ENCODE peak calls at places on chromosomes 16 and 17, in nine cellular contexts. One of them, this sample, is unnamed.

GRCh38 chr17:29240477-29240876 is 6.2 kb upstream of the CRYBA1 start:
- DNase-seq in sigmoid colon: no peak
- DNase-seq in A549: peak; percentile 34
- DNase-seq in cardiac muscle cell: no peak
- DNase-seq in psoas muscle: no peak
- DNase-seq in heart right ventricle: no peak
- DNase-seq in PC-9: no peak
- DNase-seq in MM.1S: no peak
- DNase-seq in uterus: no peak
- DNase-seq in this sample: no peak

GRCh38 chr16:84860383-84860782 is 40.6 kb downstream of the CRISPLD2 start:
- DNase-seq in uterus: no peak
- DNase-seq in PC-9: no peak
- DNase-seq in A549: no peak
- DNase-seq in cardiac muscle cell: no peak
- DNase-seq in heart right ventricle: no peak
- DNase-seq in psoas muscle: peak; percentile 1
- DNase-seq in sigmoid colon: no peak
- DNase-seq in MM.1S: no peak
- DNase-seq in this sample: no peak

GRCh38 chr16:82329504-82330192 is 159.6 kb upstream of the MPHOSPH6 start:
- DNase-seq in MM.1S: no peak
- DNase-seq in cardiac muscle cell: no peak
- DNase-seq in heart right ventricle: no peak
- DNase-seq in psoas muscle: no peak
- DNase-seq in uterus: no peak
- DNase-seq in PC-9: no peak
- DNase-seq in sigmoid colon: no peak
- DNase-seq in A549: no peak
- DNase-seq in this sample: no peak

GRCh38 chr16:8795818-8796217 is 1.6 kb downstream of the TMEM186 start:
- DNase-seq in psoas muscle: no peak
- DNase-seq in A549: no peak
- DNase-seq in heart right ventricle: no peak
- DNase-seq in MM.1S: no peak
- DNase-seq in uterus: no peak
- DNase-seq in cardiac muscle cell: no peak
- DNase-seq in sigmoid colon: no peak
- DNase-seq in PC-9: no peak
- DNase-seq in this sample: no peak

GRCh38 chr17:8611135-8611534 is 19.4 kb downstream of the MYH10 start:
- DNase-seq in sigmoid colon: no peak
- DNase-seq in psoas muscle: no peak
- DNase-seq in uterus: no peak
- DNase-seq in A549: no peak
- DNase-seq in heart right ventricle: no peak
- DNase-seq in PC-9: no peak
- DNase-seq in cardiac muscle cell: peak; percentile 80
- DNase-seq in MM.1S: no peak
- DNase-seq in this sample: no peak

GRCh38 chr17:4365628-4366311 is 705 bp downstream of the UBE2G1 start:
- DNase-seq in sigmoid colon: peak; percentile 75
- DNase-seq in heart right ventricle: peak; percentile 32
- DNase-seq in uterus: peak; percentile 41
- DNase-seq in MM.1S: peak; percentile 29
- DNase-seq in A549: peak; percentile 35
- DNase-seq in PC-9: no peak
- DNase-seq in psoas muscle: peak; percentile 74
- DNase-seq in cardiac muscle cell: peak; percentile 20
- DNase-seq in this sample: no peak

GRCh38 chr16:22296225-22297113 is 740 bp upstream of the POLR3E start:
- DNase-seq in heart right ventricle: no peak
- DNase-seq in PC-9: peak; percentile 12
- DNase-seq in MM.1S: peak; percentile 24
- DNase-seq in sigmoid colon: peak; percentile 64
- DNase-seq in cardiac muscle cell: no peak
- DNase-seq in psoas muscle: no peak
- DNase-seq in A549: no peak
- DNase-seq in uterus: no peak
- DNase-seq in this sample: no peak

GRCh38 chr17:10767237-10767636 is 36.7 kb downstream of the TMEM238L start:
- DNase-seq in cardiac muscle cell: no peak
- DNase-seq in heart right ventricle: no peak
- DNase-seq in MM.1S: no peak
- DNase-seq in uterus: no peak
- DNase-seq in sigmoid colon: no peak
- DNase-seq in A549: no peak
- DNase-seq in PC-9: no peak
- DNase-seq in psoas muscle: no peak
- DNase-seq in this sample: no peak

GRCh38 chr17:50147841-50148225 is 2.6 kb downstream of the PPP1R9B start:
- DNase-seq in MM.1S: no peak
- DNase-seq in uterus: no peak
- DNase-seq in A549: peak; percentile 50
- DNase-seq in sigmoid colon: no peak
- DNase-seq in psoas muscle: peak; percentile 72
- DNase-seq in heart right ventricle: no peak
- DNase-seq in PC-9: no peak
- DNase-seq in cardiac muscle cell: peak; percentile 56
- DNase-seq in this sample: no peak
- TF ChIP-seq CTCF in MM.1S: no peak
- TF ChIP-seq CTCF in uterus: no peak
- TF ChIP-seq CTCF in A549: no peak
- TF ChIP-seq CTCF in sigmoid colon: no peak
- TF ChIP-seq CTCF in psoas muscle: no peak
- TF ChIP-seq CTCF in heart right ventricle: no peak
- TF ChIP-seq CTCF in PC-9: no peak
- TF ChIP-seq CTCF in cardiac muscle cell: no peak
- TF ChIP-seq CTCF in this sample: no peak

GRCh38 chr16:30557397-30557949 is 701 bp downstream of the ZNF764 start:
- DNase-seq in MM.1S: no peak
- DNase-seq in psoas muscle: peak; percentile 41
- DNase-seq in uterus: peak; percentile 35
- DNase-seq in heart right ventricle: no peak
- DNase-seq in A549: no peak
- DNase-seq in sigmoid colon: peak; percentile 75
- DNase-seq in cardiac muscle cell: peak; percentile 8
- DNase-seq in PC-9: no peak
- DNase-seq in this sample: no peak

GRCh38 chr16:30557950-30558788 is at the start of gene ZNF764:
- DNase-seq in sigmoid colon: peak; percentile 99
- DNase-seq in MM.1S: peak; percentile 97
- DNase-seq in psoas muscle: peak; percentile 99
- DNase-seq in uterus: peak; percentile 99
- DNase-seq in PC-9: peak; percentile 99
- DNase-seq in cardiac muscle cell: peak; percentile 99
- DNase-seq in heart right ventricle: peak; percentile 99
- DNase-seq in A549: peak; percentile 99
- DNase-seq in this sample: peak; percentile 99

GRCh38 chr16:30561212-30561816 is 3.1 kb upstream of the ZNF764 start:
- DNase-seq in PC-9: peak; percentile 53
- DNase-seq in sigmoid colon: no peak
- DNase-seq in cardiac muscle cell: no peak
- DNase-seq in uterus: peak; percentile 51
- DNase-seq in MM.1S: no peak
- DNase-seq in psoas muscle: peak; percentile 68
- DNase-seq in heart right ventricle: peak; percentile 43
- DNase-seq in A549: no peak
- DNase-seq in this sample: no peak

GRCh38 chr16:30559690-30560089 is 1.5 kb upstream of the ZNF764 start:
- DNase-seq in uterus: no peak
- DNase-seq in MM.1S: no peak
- DNase-seq in psoas muscle: no peak
- DNase-seq in A549: no peak
- DNase-seq in PC-9: no peak
- DNase-seq in heart right ventricle: no peak
- DNase-seq in sigmoid colon: no peak
- DNase-seq in cardiac muscle cell: no peak
- DNase-seq in this sample: no peak

DNA sequence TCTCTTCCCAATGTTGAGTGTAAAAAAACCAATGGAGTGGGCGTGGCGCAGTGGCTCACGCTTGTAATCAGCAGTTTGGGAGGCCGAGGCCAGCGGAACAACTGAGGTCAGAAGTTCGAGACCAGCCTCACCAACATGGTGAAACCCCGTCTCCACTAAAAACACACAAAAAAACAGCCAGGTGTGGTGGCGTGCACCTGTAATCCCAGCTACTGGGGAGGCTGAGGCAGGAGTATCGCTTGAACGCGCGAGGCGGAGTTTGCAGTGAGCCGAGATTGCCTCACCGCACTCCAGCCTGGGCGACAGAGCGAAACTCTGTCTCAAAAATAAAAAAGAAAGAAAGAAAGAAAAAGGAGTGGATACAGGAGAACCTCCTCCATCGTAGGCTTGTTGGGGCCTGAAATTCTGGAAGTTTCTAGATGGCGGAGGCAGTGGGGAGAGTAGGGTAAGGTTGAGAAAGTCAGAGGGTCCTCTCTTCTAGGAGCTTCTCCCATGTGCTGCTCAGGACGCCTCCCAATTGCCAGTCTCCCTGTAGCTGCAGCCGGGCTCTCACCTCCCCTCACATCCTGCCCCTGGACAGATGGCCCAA is 709 bp upstream of the ZNF764 start:
- DNase-seq in uterus: no peak
- DNase-seq in sigmoid colon: no peak
- DNase-seq in psoas muscle: peak; percentile 48
- DNase-seq in cardiac muscle cell: no peak
- DNase-seq in MM.1S: no peak
- DNase-seq in heart right ventricle: no peak
- DNase-seq in PC-9: no peak
- DNase-seq in A549: no peak
- DNase-seq in this sample: no peak
- H3K27ac ChIP-seq in uterus: peak overlapping the region; percentile 92
- H3K27ac ChIP-seq in sigmoid colon: peak overlapping the region; percentile 96
- H3K27ac ChIP-seq in psoas muscle: peak overlapping the region; percentile 97
- H3K27ac ChIP-seq in cardiac muscle cell: peak overlapping the region; percentile 94
- H3K27ac ChIP-seq in MM.1S: peak overlapping the region; percentile 83
- H3K27ac ChIP-seq in heart right ventricle: peak overlapping the region; percentile 21
- H3K27ac ChIP-seq in PC-9: peak overlapping the region; percentile 51
- H3K27ac ChIP-seq in A549: peak overlapping the region; percentile 98
- H3K27ac ChIP-seq in this sample: peak overlapping the region; percentile 99

DNA sequence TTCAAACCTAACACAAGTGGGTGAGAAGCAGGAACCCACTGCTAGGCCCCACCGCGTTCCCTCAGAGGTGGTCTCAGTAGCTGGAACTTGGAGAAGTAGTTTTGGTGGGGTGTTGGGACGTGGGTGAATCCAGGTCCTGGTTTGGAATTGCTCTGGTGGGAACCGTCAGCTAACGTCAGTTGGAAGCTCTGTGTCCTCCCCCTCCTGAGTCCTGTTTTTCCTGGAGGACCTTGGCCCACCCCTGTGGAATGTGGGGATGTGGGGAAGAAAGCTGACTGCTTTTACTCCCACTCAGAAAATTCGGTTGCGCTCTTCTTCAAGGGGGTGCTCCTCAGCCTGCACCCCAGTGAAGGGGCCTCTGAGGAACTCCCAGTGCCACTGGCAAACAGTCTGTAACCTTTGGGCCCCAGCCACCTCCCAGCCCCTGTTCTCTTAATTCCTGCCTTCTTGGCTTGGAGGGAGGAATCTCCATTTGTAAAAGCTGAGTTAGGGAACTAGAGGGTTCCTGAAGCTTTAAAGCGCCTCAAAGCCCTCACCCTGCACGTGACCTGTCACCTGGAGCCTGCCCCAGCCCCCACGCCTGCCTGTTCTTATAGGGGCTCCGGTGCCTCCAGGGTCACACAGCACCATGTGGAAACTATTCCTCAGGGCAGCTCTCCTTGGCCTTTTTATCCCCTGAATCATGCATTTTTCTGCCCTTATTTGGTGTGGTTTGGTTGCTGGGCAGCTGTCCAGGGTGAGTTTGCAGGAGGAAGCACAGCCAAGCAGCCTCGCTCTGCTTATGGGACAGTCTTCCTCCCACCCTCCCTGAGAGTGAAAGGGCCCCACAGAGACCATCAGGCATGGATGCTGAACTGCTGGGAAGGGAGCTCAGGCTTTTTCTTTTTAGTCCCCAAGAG is 16.2 kb upstream of the NAGLU start:
- DNase-seq in sigmoid colon: peak; percentile 99
- DNase-seq in psoas muscle: peak; percentile 93
- DNase-seq in heart right ventricle: peak; percentile 95
- DNase-seq in PC-9: peak; percentile 87
- DNase-seq in uterus: peak; percentile 99
- DNase-seq in cardiac muscle cell: peak; percentile 99
- DNase-seq in MM.1S: no peak
- DNase-seq in A549: peak; percentile 95
- DNase-seq in this sample: peak; percentile 85
- TF ChIP-seq CTCF in sigmoid colon: no peak
- TF ChIP-seq CTCF in psoas muscle: no peak
- TF ChIP-seq CTCF in heart right ventricle: no peak
- TF ChIP-seq CTCF in PC-9: no peak
- TF ChIP-seq CTCF in uterus: no peak
- TF ChIP-seq CTCF in cardiac muscle cell: no peak
- TF ChIP-seq CTCF in MM.1S: no peak
- TF ChIP-seq CTCF in A549: no peak
- TF ChIP-seq CTCF in this sample: no peak

DNA sequence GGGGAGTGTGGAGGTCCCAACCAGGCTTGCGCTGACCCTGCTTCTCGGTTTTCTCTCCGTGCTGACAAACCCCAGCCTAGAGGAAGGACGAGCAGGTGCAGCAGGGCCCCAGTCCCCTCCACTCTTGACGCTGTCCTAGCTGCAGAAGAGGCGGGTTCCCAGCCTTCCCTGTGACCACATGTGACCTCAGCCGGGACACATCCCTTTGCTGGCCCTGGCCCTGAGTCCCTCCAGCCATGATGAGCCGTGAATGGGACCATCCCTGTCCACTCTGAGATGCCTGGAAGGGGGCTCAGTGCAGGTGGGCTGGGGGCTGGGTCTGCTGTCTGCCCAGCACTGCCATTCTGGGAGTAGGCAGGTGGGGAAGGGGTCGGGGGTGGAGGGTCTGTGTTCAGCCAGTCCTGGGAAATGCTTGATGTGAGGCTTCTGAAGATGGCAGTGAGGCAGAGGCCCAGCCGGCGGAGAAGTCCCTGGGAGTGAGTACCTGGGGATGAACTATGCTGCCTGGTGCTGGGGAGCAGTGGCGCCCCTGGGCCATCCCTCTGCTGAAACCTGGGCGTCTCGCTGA is 1.9 kb upstream of the TUBB3 start:
- DNase-seq in cardiac muscle cell: no peak
- DNase-seq in MM.1S: no peak
- DNase-seq in sigmoid colon: no peak
- DNase-seq in A549: no peak
- DNase-seq in heart right ventricle: no peak
- DNase-seq in PC-9: no peak
- DNase-seq in uterus: no peak
- DNase-seq in psoas muscle: no peak
- DNase-seq in this sample: no peak
- H3K27ac ChIP-seq in cardiac muscle cell: no peak overlapping the region
- H3K27ac ChIP-seq in MM.1S: no peak overlapping the region
- H3K27ac ChIP-seq in sigmoid colon: peak overlapping the region; percentile 7
- H3K27ac ChIP-seq in A549: peak overlapping the region; percentile 98
- H3K27ac ChIP-seq in heart right ventricle: no peak overlapping the region
- H3K27ac ChIP-seq in PC-9: no peak overlapping the region
- H3K27ac ChIP-seq in uterus: peak overlapping the region; percentile 21
- H3K27ac ChIP-seq in psoas muscle: no peak overlapping the region
- H3K27ac ChIP-seq in this sample: no peak overlapping the region

This sample was measured in gastrocnemius medialis.